ENCODE peak calls at places on chromosomes 7 and 10, in ten cellular contexts. Q, S, L, O, M, V, D, W, R and E are unnamed samples.
A peak's percentile ranks its signal among the peaks of the same experiment; 100 is the strongest.

GRCh38 chr10:28503114-28503513 is 29.8 kb upstream of the WAC start:
- DNase-seq in Q (no peak), S (no peak), L (peak; percentile 27), O (no peak), M (no peak), V (peak; percentile 81), D (no peak), W (no peak), R (no peak), E (no peak)

GRCh38 chr10:79345241-79346011 is 1.8 kb upstream of the PPIF start:
- DNase-seq in Q (no peak), S (no peak), L (no peak), O (no peak), M (no peak), V (no peak), D (no peak), W (no peak), R (no peak), E (peak; percentile 37)

GRCh38 chr7:148622887-148623585 is 32.5 kb downstream of the C7orf33 start:
- DNase-seq in Q (no peak), S (no peak), L (no peak), O (no peak), M (no peak), V (no peak), D (peak; percentile 9), W (no peak), R (no peak), E (no peak)

GRCh38 chr10:69451784-69452251 is 553 bp downstream of the TSPAN15 start:
- DNase-seq in Q (no peak), S (no peak), L (no peak), O (no peak), M (peak; percentile 57), V (peak; percentile 85), D (no peak), W (no peak), R (no peak), E (peak; percentile 59)

GRCh38 chr10:122931088-122931958 is 20.9 kb downstream of the FAM24A start:
- DNase-seq in Q (no peak), S (no peak), L (no peak), O (no peak), M (no peak), V (no peak), D (no peak), W (no peak), R (no peak), E (no peak)

GRCh38 chr10:132461103-132461682 is 64.2 kb downstream of the PWWP2B start:
- DNase-seq in Q (no peak), S (no peak), L (no peak), O (no peak), M (peak; percentile 47), V (no peak), D (no peak), W (no peak), R (no peak), E (no peak)

GRCh38 chr10:14296081-14296709 is 34.5 kb downstream of the FRMD4A start:
- DNase-seq in Q (no peak), S (no peak), L (peak; percentile 37), O (no peak), M (no peak), V (no peak), D (no peak), W (no peak), R (no peak), E (no peak)

GRCh38 chr10:46092523-46093195 is 46.6 kb upstream of the MSMB start:
- DNase-seq in Q (no peak), S (no peak), L (no peak), O (no peak), M (no peak), V (no peak), D (no peak), W (no peak), R (no peak), E (no peak)

GRCh38 chr7:29764227-29764626 is 42.1 kb upstream of the WIPF3 start:
- DNase-seq in Q (no peak), S (no peak), L (no peak), O (no peak), M (no peak), V (peak; percentile 11), D (no peak), W (no peak), R (no peak), E (no peak)

GRCh38 chr10:57333880-57334279 is 933.8 kb downstream of the IPMK start:
- DNase-seq in Q (no peak), S (no peak), L (no peak), O (no peak), M (no peak), V (peak; percentile 33), D (no peak), W (peak; percentile 2), R (no peak), E (no peak)
- TF ChIP-seq CTCF in Q (peak; percentile 51), S (no peak), L (no peak), O (no peak), M (no peak), V (peak; percentile 49), D (no peak), W (no peak), R (no peak), E (peak; percentile 55)

GRCh38 chr10:61454541-61454940 is 1.4 kb upstream of the TMEM26 start:
- DNase-seq in Q (no peak), S (no peak), L (no peak), O (no peak), M (no peak), V (no peak), D (no peak), W (no peak), R (no peak), E (no peak)

GRCh38 chr10:61452655-61453641 is at the start of gene TMEM26:
- DNase-seq in Q (no peak), S (no peak), L (peak; percentile 37), O (peak; percentile 33), M (peak; percentile 52), V (no peak), D (peak; percentile 72), W (peak; percentile 31), R (peak; percentile 59), E (no peak)

GRCh38 chr10:61451357-61451756 is 1.8 kb downstream of the TMEM26 start:
- DNase-seq in Q (no peak), S (no peak), L (no peak), O (no peak), M (no peak), V (no peak), D (no peak), W (no peak), R (no peak), E (no peak)

GRCh38 chr10:61456095-61456789 is 3.1 kb upstream of the TMEM26 start:
- DNase-seq in Q (no peak), S (no peak), L (no peak), O (no peak), M (no peak), V (no peak), D (no peak), W (no peak), R (no peak), E (no peak)

DNA sequence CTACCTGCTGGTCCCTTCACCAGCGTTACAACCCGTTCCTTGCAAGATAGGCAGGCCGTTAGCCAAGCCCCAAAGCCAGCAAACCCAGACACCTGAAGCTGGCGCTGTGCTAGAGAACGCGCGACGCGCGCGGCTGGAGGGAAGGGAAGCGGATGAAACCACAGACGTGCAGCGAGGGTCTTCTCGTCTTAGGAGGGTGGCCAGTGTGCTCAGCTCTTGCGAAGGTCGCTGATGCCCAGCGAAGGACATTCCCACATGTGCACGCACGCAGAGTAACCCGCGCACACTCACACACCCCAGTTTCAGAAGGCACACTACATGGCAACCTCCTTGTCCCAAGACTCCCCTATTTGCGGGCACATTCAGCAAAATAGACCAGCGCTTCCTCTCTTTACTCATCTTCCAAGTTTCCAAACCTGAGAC is 941 bp downstream of the TMEM26 start:
- DNase-seq in Q (no peak), S (peak; percentile 10), L (no peak), O (no peak), M (no peak), V (no peak), D (peak; percentile 29), W (no peak), R (no peak), E (peak; percentile 59)
- TF ChIP-seq CTCF in Q (no peak), S (no peak), L (no peak), O (no peak), M (no peak), V (no peak), D (no peak), W (no peak), R (no peak), E (no peak)

GRCh38 chr7:134622303-134622995 is 24.2 kb upstream of the BPGM start:
- DNase-seq in Q (no peak), S (no peak), L (no peak), O (no peak), M (no peak), V (no peak), D (no peak), W (no peak), R (no peak), E (no peak)
- TF ChIP-seq CTCF in Q (no peak), S (no peak), L (no peak), O (no peak), M (no peak), V (peak; percentile 8), D (no peak), W (no peak), R (no peak), E (no peak)

DNA sequence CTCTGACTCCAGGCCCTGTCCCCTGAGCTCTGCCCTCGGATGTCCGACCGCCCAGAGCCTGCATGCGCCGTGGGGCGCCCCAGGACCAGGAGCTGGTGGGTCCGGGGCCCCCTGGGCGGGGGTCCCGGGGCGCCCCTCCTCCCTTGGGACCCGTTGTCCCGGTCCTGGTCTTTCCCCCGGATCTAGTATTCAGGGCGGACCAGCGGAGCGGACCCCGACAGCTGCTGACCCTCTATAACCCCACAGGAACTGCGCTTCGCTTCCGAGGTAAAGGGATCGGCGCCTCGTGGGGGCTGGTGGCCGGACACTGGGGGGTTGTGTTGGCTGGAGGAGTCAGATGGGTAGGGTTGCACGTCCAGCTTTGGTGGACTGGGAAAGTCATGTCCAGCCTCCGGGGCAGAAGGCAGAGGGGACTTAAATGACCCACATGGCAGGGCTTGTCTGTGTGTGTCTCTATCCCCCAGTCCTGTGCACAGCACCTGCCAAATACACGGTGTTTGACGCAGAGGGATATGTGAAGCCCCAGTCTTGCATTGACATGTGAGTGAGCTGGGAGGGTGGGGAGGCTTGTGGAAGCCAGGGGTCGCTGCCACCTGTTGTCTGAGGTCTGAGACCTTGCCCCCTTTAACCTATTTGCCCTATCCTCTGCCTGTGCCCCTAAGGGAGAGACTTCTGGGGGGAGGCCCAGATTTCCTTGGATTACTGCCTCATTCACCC is 548 bp downstream of the MOSPD3 start:
- DNase-seq in Q (no peak), S (no peak), L (peak; percentile 5), O (no peak), M (no peak), V (peak; percentile 11), D (no peak), W (no peak), R (no peak), E (no peak)
- TF ChIP-seq CTCF in Q (peak; percentile 31), S (peak; percentile 19), L (peak; percentile 14), O (peak; percentile 27), M (no peak), V (peak; percentile 21), D (peak; percentile 10), W (no peak), R (no peak), E (no peak)